ENCODE peak calls at places on chromosomes 6 and 20, in five cellular contexts. R is tibial nerve, I is AG10803, W is breast epithelium, Z is upper lobe of left lung. Q is an unnamed sample.

GRCh38 chr6:136961848-136962247 is 39.7 kb downstream of the SLC35D3 start:
- DNase-seq in R (no peak), I (no peak), W (no peak), Z (no peak), Q (no peak)

GRCh38 chr6:35967059-35967769 is 46.3 kb upstream of the SRPK1 start:
- DNase-seq in R (no peak), I (no peak), W (no peak), Z (no peak), Q (no peak)

GRCh38 chr6:125717120-125717731 is 32.2 kb upstream of the HEY2 start:
- DNase-seq in R (no peak), I (no peak), W (no peak), Z (no peak), Q (no peak)

GRCh38 chr6:65771946-65772345 is 64.9 kb upstream of the EYS start:
- DNase-seq in R (no peak), I (no peak), W (no peak), Z (no peak), Q (no peak)

GRCh38 chr6:119158057-119158848 is 79.8 kb upstream of the FAM184A start:
- DNase-seq in R (peak), I (peak), W (no peak), Z (peak), Q (peak)

GRCh38 chr6:72262254-72262653 is 359.6 kb upstream of the KCNQ5 start:
- DNase-seq in R (no peak), I (no peak), W (no peak), Z (no peak), Q (no peak)

GRCh38 chr6:14270925-14271791 is 153.6 kb downstream of the CD83 start:
- DNase-seq in R (no peak), I (peak), W (no peak), Z (peak), Q (peak)

GRCh38 chr6:1321715-1322114 is 9.8 kb downstream of the FOXQ1 start:
- DNase-seq in R (no peak), I (peak), W (no peak), Z (no peak), Q (peak)

GRCh38 chr20:36950432-36951197 is 893 bp downstream of the SAMHD1 start:
- DNase-seq in R (no peak), I (no peak), W (no peak), Z (peak), Q (peak)

GRCh38 chr6:106115231-106115630 is 29.1 kb downstream of the PRDM1 start:
- DNase-seq in R (no peak), I (no peak), W (no peak), Z (no peak), Q (no peak)

GRCh38 chr6:156943167-156943566 is 166.0 kb downstream of the ARID1B start:
- DNase-seq in R (no peak), I (peak), W (no peak), Z (no peak), Q (peak)

GRCh38 chr20:38645980-38646858 is 44.6 kb downstream of the ARHGAP40 start:
- DNase-seq in R (no peak), I (peak), W (no peak), Z (peak), Q (peak)

GRCh38 chr6:127966616-127967015 is 65.8 kb upstream of the THEMIS start:
- DNase-seq in R (no peak), I (no peak), W (no peak), Z (no peak), Q (peak)

GRCh38 chr6:155380666-155381332 is 66.5 kb upstream of the TFB1M start:
- DNase-seq in R (no peak), I (no peak), W (no peak), Z (no peak), Q (no peak)

GRCh38 chr6:103617642-103618041 is 1242.1 kb downstream of the HACE1 start:
- DNase-seq in R (no peak), I (no peak), W (no peak), Z (no peak), Q (no peak)

GRCh38 chr6:167855825-167856425 is 29.2 kb downstream of the AFDN start:
- DNase-seq in R (no peak), I (peak), W (no peak), Z (no peak), Q (peak)

GRCh38 chr6:74249658-74250057 is 553.7 kb downstream of the CD109 start:
- DNase-seq in R (no peak), I (peak), W (no peak), Z (no peak), Q (no peak)

GRCh38 chr6:105781248-105781647 is 304.9 kb upstream of the PRDM1 start:
- DNase-seq in R (no peak), I (no peak), W (no peak), Z (no peak), Q (no peak)

GRCh38 chr6:5466459-5466858 is 205.1 kb downstream of the FARS2 start:
- DNase-seq in R (no peak), I (peak), W (no peak), Z (no peak), Q (peak)

GRCh38 chr20:37417857-37418501 is 72.0 kb downstream of the SRC start:
- DNase-seq in R (no peak), I (peak), W (no peak), Z (no peak), Q (peak)

GRCh38 chr6:81214414-81215091 is 537.9 kb downstream of the TENT5A start:
- DNase-seq in R (no peak), I (no peak), W (no peak), Z (no peak), Q (no peak)

GRCh38 chr6:48951917-48952316 is 511.1 kb downstream of the MMUT start:
- DNase-seq in R (no peak), I (no peak), W (no peak), Z (no peak), Q (no peak)

GRCh38 chr6:9139762-9140161 is 704.4 kb upstream of the SLC35B3 start:
- DNase-seq in R (no peak), I (peak), W (no peak), Z (no peak), Q (peak)

GRCh38 chr6:139883776-139884175 is 509.3 kb upstream of the CITED2 start:
- DNase-seq in R (no peak), I (peak), W (no peak), Z (no peak), Q (no peak)

GRCh38 chr20:38126146-38126912 is 38.7 kb downstream of the TGM2 start:
- DNase-seq in R (no peak), I (no peak), W (no peak), Z (peak), Q (peak)

GRCh38 chr6:16741112-16742016 is 19.9 kb downstream of the ATXN1 start:
- DNase-seq in R (no peak), I (peak), W (no peak), Z (no peak), Q (peak)

GRCh38 chr6:159899994-159900745 is 9.4 kb downstream of the MAS1 start:
- DNase-seq in R (no peak), I (peak), W (no peak), Z (no peak), Q (peak)
- H3K4me3 ChIP-seq in R (no peak), I (peak), W (no peak), Z (no peak), Q (no peak)

DNA sequence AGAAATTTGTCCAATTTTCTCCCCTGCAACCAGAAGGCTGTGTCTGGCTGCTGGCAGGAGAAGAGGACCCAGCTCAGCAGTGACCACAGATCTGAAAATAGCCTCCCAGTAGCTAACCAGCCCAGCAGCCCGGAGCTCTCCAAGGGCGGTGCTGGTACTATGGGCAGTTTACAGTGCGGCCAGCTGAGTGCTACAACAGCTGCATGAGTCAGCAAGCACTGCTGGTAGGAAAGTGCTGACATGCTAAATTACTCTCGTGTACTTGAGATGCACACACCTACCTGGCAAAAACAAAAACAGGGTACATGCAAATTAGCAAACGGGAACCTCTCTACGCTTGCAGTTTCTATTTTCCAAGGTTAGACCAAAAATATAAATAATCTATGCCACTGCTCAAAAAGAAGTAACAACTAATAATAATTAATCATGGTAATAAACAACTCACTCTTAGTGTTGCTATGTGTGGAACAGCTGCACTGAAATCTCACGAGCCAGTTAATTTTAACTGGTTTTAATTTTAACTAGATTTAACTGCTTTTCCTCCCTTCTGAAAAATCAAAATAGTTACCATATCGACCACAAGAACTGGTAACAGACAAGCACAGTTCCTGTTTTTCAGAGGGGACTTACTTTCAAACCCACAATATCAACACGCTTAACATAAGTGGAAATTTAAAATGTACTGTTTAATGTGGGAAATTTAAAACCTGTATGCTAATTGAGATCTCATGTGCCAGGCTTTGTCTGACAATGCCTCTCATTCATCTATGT is 10.8 kb downstream of the BACH2 start:
- DNase-seq in R (peak), I (peak), W (peak), Z (peak), Q (peak)
- H3K4me3 ChIP-seq in R (peak), I (no peak), W (peak), Z (no peak), Q (no peak)

DNA sequence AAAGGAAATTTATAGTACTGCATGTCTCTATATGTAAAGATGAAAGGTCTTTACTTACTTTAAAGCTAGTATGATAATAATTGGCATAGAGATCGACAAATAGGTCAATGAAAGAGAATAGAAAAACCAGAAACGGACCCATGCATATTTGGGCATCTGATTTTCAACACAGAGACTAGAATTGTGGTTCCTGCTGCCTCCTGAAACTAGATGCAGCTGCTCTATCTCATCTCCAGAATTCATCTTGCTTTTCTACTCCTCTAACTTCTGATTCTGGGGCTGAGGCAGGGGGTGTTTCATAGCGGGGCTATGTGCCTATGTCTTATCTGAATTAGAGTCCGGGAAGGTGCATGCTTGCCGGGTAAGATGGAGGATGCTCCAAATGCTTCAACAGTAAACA is 105.9 kb downstream of the ADTRP start:
- DNase-seq in R (no peak), I (no peak), W (no peak), Z (no peak), Q (no peak)
- H3K4me3 ChIP-seq in R (no peak), I (no peak), W (no peak), Z (no peak), Q (no peak)

GRCh38 chr6:148760568-148761531 is 14.0 kb downstream of the UST start:
- DNase-seq in R (peak), I (peak), W (no peak), Z (peak), Q (peak)

GRCh38 chr6:148757944-148758343 is 11.1 kb downstream of the UST start:
- DNase-seq in R (no peak), I (no peak), W (no peak), Z (no peak), Q (no peak)

GRCh38 chr6:148758492-148758891 is 11.7 kb downstream of the UST start:
- DNase-seq in R (no peak), I (no peak), W (no peak), Z (peak), Q (no peak)

GRCh38 chr6:148760143-148760505 is 13.3 kb downstream of the UST start:
- DNase-seq in R (no peak), I (no peak), W (no peak), Z (no peak), Q (no peak)

GRCh38 chr6:148761532-148761951 is 14.7 kb downstream of the UST start:
- DNase-seq in R (no peak), I (peak), W (no peak), Z (peak), Q (no peak)
- H3K4me3 ChIP-seq in R (peak), I (peak), W (peak), Z (no peak), Q (peak)

GRCh38 chr20:63543131-63543530 is 4.4 kb downstream of the SRMS start:
- DNase-seq in R (no peak), I (no peak), W (no peak), Z (no peak), Q (no peak)

GRCh38 chr20:63545814-63546213 is 1.7 kb downstream of the SRMS start:
- DNase-seq in R (no peak), I (no peak), W (no peak), Z (no peak), Q (no peak)

GRCh38 chr20:63544958-63545516 is 2.5 kb downstream of the SRMS start:
- DNase-seq in R (no peak), I (no peak), W (no peak), Z (no peak), Q (no peak)

GRCh38 chr20:63543733-63544132 is 3.8 kb downstream of the SRMS start:
- DNase-seq in R (no peak), I (no peak), W (no peak), Z (no peak), Q (no peak)

GRCh38 chr20:63544241-63544957 is 3.1 kb downstream of the SRMS start:
- DNase-seq in R (no peak), I (no peak), W (no peak), Z (no peak), Q (no peak)
- H3K4me3 ChIP-seq in R (no peak), I (no peak), W (no peak), Z (no peak), Q (no peak)

GRCh38 chr20:62650551-62651284 is 8.4 kb downstream of the SLCO4A1 start:
- DNase-seq in R (no peak), I (no peak), W (no peak), Z (no peak), Q (no peak)
- H3K4me3 ChIP-seq in R (no peak), I (no peak), W (no peak), Z (no peak), Q (no peak)

DNA sequence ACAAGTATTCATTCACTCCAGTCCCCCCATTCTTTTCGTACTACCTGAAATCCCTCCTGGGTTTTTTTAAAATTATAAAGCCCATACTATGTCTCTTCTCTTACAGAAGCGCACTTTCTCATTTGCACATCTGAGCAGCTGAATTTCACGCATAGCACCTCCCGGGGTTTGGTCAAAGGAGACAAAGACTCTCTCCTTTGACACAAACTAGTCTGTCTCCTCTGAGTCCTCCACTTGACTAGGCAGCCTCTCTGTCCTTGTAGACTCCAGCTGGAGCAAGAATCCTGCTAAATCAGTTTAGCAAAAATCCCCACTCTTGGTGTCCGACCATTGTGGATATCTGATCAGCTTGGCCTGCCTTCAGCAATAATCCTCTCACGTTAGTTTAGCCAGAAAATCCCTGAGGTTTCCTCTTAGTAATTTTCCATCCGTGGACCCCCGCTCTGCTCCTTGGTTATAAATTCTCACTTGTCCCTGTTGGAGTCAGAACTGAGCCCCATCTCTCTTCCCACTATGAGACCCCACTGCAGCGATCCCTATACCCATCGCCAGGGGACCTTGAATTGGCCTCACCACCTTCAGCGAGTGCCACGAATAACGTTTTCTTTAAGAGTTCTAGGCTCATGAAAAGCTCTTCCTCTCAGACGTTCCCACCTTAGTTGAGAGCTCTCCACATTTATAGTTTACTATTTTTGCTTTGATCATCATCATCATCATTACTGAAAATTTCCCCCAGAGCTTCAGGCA is 29.0 kb downstream of the PDYN start:
- DNase-seq in R (no peak), I (no peak), W (no peak), Z (no peak), Q (no peak)
- H3K4me3 ChIP-seq in R (peak), I (no peak), W (no peak), Z (no peak), Q (no peak)

GRCh38 chr6:37569317-37569716 is 69.6 kb upstream of the CCDC167 start:
- DNase-seq in R (no peak), I (no peak), W (no peak), Z (no peak), Q (no peak)

GRCh38 chr6:37575221-37575620 is 75.5 kb upstream of the CCDC167 start:
- DNase-seq in R (no peak), I (no peak), W (no peak), Z (no peak), Q (no peak)

GRCh38 chr6:37569999-37570776 is 70.5 kb upstream of the CCDC167 start:
- DNase-seq in R (no peak), I (no peak), W (no peak), Z (no peak), Q (no peak)

GRCh38 chr6:37572340-37572739 is 72.6 kb upstream of the CCDC167 start:
- DNase-seq in R (no peak), I (no peak), W (no peak), Z (no peak), Q (no peak)

DNA sequence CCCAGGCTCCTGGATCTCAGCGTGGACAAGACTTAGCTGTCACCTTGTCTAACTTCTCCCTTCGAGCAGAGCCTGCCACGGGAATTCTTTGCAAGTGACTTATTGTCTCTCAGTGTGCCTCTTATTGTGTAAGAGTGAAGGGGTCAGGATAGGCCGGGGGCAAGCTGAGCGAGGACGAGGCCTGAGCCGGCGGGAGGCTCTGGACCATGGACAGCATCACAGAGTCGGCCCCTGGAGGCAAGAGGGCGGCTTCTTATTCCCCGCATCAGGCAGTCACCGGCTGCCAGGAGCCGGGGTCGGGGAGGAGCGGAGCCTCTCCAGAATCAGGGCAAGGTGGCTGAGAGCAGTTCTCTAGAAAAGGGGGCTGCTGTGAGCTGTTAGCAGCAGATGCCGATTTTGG is 71.1 kb upstream of the CCDC167 start:
- DNase-seq in R (no peak), I (no peak), W (no peak), Z (no peak), Q (no peak)
- H3K4me3 ChIP-seq in R (no peak), I (no peak), W (no peak), Z (no peak), Q (no peak)